ENCODE peak calls at places on chromosomes 11 and 22, in nine cellular contexts. W is small intestine, Q is body of pancreas, I is lower lobe of right lung, D is gastrocnemius medialis, H is A549, R is Peyer's patch, Z is neuronal stem cell, E is upper lobe of right lung. X is an unnamed sample.

GRCh38 chr11:65275906-65276305 is 14.1 kb downstream of the POLA2 start:
- DNase-seq in R (no peak), Z (no peak), D (no peak), E (no peak), Q (peak), W (peak), H (no peak), I (no peak), X (no peak)

GRCh38 chr11:15114501-15115475 is at the start of gene INSC:
- DNase-seq in I (no peak), R (no peak), W (no peak), E (no peak), H (no peak), Q (peak), Z (peak), D (no peak), X (no peak)

GRCh38 chr22:48883211-48883960 is 944.3 kb downstream of the BRD1 start:
- DNase-seq in H (no peak), Q (no peak), D (no peak), I (peak), R (no peak), W (no peak), Z (no peak), E (peak), X (no peak)

GRCh38 chr22:25702571-25703167 is 39.3 kb upstream of the MYO18B start:
- DNase-seq in I (no peak), Q (no peak), D (no peak), W (no peak), Z (no peak), R (no peak), H (no peak), E (no peak), X (no peak)

GRCh38 chr22:41917906-41918791 is 3.3 kb upstream of the SHISA8 start:
- DNase-seq in D (peak), I (peak), H (no peak), Z (no peak), R (peak), E (no peak), W (peak), Q (peak), X (no peak)

GRCh38 chr11:75245356-75246005 is 4.9 kb downstream of the TPBGL start:
- DNase-seq in H (no peak), Z (no peak), R (no peak), Q (no peak), I (no peak), D (no peak), E (peak), W (no peak), X (no peak)

GRCh38 chr11:25423436-25424184 is 908.3 kb upstream of the ANO3 start:
- DNase-seq in D (no peak), W (no peak), R (no peak), E (no peak), I (no peak), Z (no peak), H (no peak), Q (no peak), X (no peak)

GRCh38 chr22:17257091-17257490 is 37.9 kb upstream of the ADA2 start:
- DNase-seq in E (no peak), D (no peak), Q (no peak), R (no peak), W (no peak), Z (no peak), H (no peak), I (no peak), X (no peak)

GRCh38 chr22:27068121-27068520 is 410.7 kb downstream of the MIAT start:
- DNase-seq in W (no peak), H (no peak), E (no peak), D (no peak), R (no peak), Z (no peak), Q (no peak), I (no peak), X (no peak)

GRCh38 chr11:114399903-114400221 is 449 bp downstream of the C11orf71 start:
- DNase-seq in E (peak), Z (no peak), I (peak), H (peak), R (no peak), Q (peak), W (peak), D (peak), X (peak)

GRCh38 chr11:111819161-111820058 is 52.0 kb downstream of the ALG9 start:
- DNase-seq in Z (no peak), I (no peak), R (no peak), Q (peak), W (no peak), D (peak), H (no peak), E (no peak), X (no peak)

GRCh38 chr11:65429724-65430405 is 7.3 kb downstream of the NEAT1 start:
- DNase-seq in Z (no peak), D (peak), Q (peak), R (peak), W (peak), I (peak), E (peak), H (no peak), X (peak)

GRCh38 chr11:2094354-2095197 is 44.6 kb downstream of the IGF2 start:
- DNase-seq in H (no peak), E (peak), Z (no peak), R (peak), Q (no peak), W (no peak), D (no peak), I (no peak), X (no peak)

GRCh38 chr11:9596926-9597325 is 23.5 kb downstream of the WEE1 start:
- DNase-seq in Q (no peak), W (no peak), E (no peak), D (no peak), Z (no peak), I (no peak), R (no peak), H (no peak), X (no peak)

GRCh38 chr11:60928563-60929001 is 4.3 kb downstream of the TMEM132A start:
- DNase-seq in Q (no peak), D (peak), I (no peak), Z (no peak), R (peak), H (no peak), E (peak), W (no peak), X (no peak)

GRCh38 chr11:10973416-10973815 is 115.6 kb upstream of the ZBED5 start:
- DNase-seq in E (no peak), Q (peak), R (no peak), D (no peak), Z (peak), H (no peak), I (no peak), W (no peak), X (no peak)

DNA sequence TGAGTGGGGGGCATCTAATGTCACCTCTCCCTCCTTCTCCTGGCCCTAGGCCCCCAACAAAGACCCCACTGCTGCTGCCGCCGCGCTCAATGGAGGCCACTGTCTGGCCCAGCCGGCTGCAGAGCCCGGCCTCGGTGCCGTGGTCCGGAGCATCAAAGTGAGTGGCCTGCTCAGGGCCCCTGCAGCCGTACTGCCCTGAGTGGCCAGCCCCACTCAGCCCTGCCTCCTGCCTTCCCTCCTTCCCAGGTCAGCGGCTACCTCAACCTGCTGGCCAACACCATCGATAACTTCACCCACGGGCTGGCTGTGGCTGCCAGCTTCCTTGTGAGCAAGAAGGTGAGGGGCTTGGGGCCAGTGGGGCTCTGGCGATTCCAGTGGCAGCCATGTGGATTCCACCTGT is 5.0 kb downstream of the SLC39A13 start:
- DNase-seq in R (no peak), Q (no peak), E (no peak), H (no peak), I (no peak), W (no peak), D (peak), Z (no peak), X (no peak)
- H3K27ac ChIP-seq in R (no peak), Q (no peak), E (peak), H (no peak), I (peak), W (peak), D (peak), Z (no peak), X (peak)

GRCh38 chr11:126329644-126330200 is 25.8 kb upstream of the ST3GAL4 start:
- DNase-seq in E (no peak), D (no peak), R (peak), I (no peak), Z (no peak), Q (no peak), H (no peak), W (no peak), X (no peak)

GRCh38 chr11:126328938-126329643 is 25.2 kb downstream of the DCPS start:
- DNase-seq in D (no peak), I (no peak), W (no peak), E (no peak), Q (no peak), H (no peak), R (peak), Z (no peak), X (no peak)

GRCh38 chr11:126328444-126328843 is 24.6 kb downstream of the DCPS start:
- DNase-seq in I (no peak), Q (no peak), D (no peak), H (no peak), W (no peak), Z (no peak), R (peak), E (peak), X (no peak)

GRCh38 chr11:126327280-126328000 is 23.6 kb downstream of the DCPS start:
- DNase-seq in E (no peak), D (no peak), Z (no peak), R (no peak), H (no peak), Q (peak), W (no peak), I (no peak), X (no peak)

GRCh38 chr11:126328001-126328390 is 24.1 kb downstream of the DCPS start:
- DNase-seq in H (no peak), R (peak), Z (no peak), E (peak), D (no peak), W (no peak), Q (no peak), I (no peak), X (no peak)
- H3K27ac ChIP-seq in H (no peak), R (no peak), Z (no peak), E (no peak), D (no peak), W (no peak), Q (peak), I (no peak), X (no peak)

DNA sequence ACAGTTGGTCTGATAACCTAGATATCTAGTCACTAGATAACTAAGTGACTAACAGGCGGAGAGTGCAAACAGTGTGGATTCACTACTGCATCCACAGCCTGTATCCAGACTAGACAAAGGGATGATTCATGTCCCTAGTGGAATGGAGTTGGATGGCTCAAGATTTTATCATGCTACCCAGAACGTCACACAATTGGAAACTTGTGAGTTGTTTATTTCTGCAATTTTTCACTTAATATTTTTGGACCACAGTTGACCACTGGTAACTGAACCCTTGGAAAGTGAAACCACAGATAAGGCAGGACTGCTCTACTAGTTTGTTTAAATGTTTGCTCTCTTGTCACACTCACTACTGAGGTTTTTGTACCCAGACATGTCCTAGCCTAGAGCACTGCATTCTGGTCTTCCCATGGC is 76.0 kb downstream of the UBASH3B start:
- DNase-seq in I (no peak), R (no peak), W (no peak), Z (no peak), Q (no peak), D (no peak), H (peak), E (no peak), X (no peak)
- H3K27ac ChIP-seq in I (no peak), R (no peak), W (peak), Z (no peak), Q (no peak), D (no peak), H (peak), E (no peak), X (no peak)

GRCh38 chr11:69918938-69919650 is 99.9 kb upstream of the FGF3 start:
- DNase-seq in E (peak), Z (peak), R (peak), I (peak), H (peak), W (peak), Q (peak), D (peak), X (peak)
- H3K27ac ChIP-seq in E (no peak), Z (no peak), R (no peak), I (no peak), H (peak), W (no peak), Q (no peak), D (peak), X (peak)

X was measured in coronary artery.